ENCODE peak calls at places on chromosomes 12 and 14, in five cellular contexts. A is frontal cortex, V is foreskin fibroblast, S is NCI-H1105, Q is NCI-H2081. C is an unnamed sample.

GRCh38 chr12:62934799-62935674 is at the start of gene PPM1H:
- DNase-seq in A (peak), V (no peak), S (peak), Q (peak), C (peak)

GRCh38 chr14:86971292-86971691 is 1021.7 kb downstream of the GALC start:
- DNase-seq in A (no peak), V (no peak), S (no peak), Q (no peak), C (no peak)

GRCh38 chr14:75562048-75562447 is 16.4 kb upstream of the FLVCR2 start:
- DNase-seq in A (no peak), V (no peak), S (no peak), Q (no peak), C (no peak)

GRCh38 chr12:104414581-104415305 is 42.0 kb upstream of the CHST11 start:
- DNase-seq in A (no peak), V (no peak), S (no peak), Q (no peak), C (no peak)

GRCh38 chr12:108744021-108744897 is 12.9 kb upstream of the CORO1C start:
- DNase-seq in A (no peak), V (no peak), S (no peak), Q (no peak), C (no peak)

GRCh38 chr14:104140463-104141331 is 2.3 kb downstream of the KIF26A start:
- DNase-seq in A (no peak), V (no peak), S (no peak), Q (no peak), C (no peak)

GRCh38 chr12:131253376-131254026 is 299.8 kb downstream of the ADGRD1 start:
- DNase-seq in A (no peak), V (no peak), S (no peak), Q (no peak), C (no peak)

GRCh38 chr14:102927878-102928411 is 5.5 kb downstream of the AMN start:
- DNase-seq in A (no peak), V (no peak), S (no peak), Q (no peak), C (no peak)

GRCh38 chr12:109559601-109560000 is 13.7 kb downstream of the MMAB start:
- DNase-seq in A (no peak), V (no peak), S (no peak), Q (no peak), C (no peak)

GRCh38 chr14:50545618-50546017 is 13.2 kb upstream of the MAP4K5 start:
- DNase-seq in A (no peak), V (no peak), S (no peak), Q (peak), C (peak)

GRCh38 chr12:77047341-77048202 is 17.8 kb downstream of the E2F7 start:
- DNase-seq in A (no peak), V (no peak), S (no peak), Q (no peak), C (no peak)

GRCh38 chr14:29282169-29282568 is 515.6 kb downstream of the FOXG1 start:
- DNase-seq in A (no peak), V (no peak), S (no peak), Q (no peak), C (no peak)

GRCh38 chr14:24437020-24437735 is 5.4 kb downstream of the SDR39U1 start:
- DNase-seq in A (no peak), V (no peak), S (no peak), Q (no peak), C (no peak)

GRCh38 chr14:23174266-23174665 is 9.2 kb downstream of the SLC7A8 start:
- DNase-seq in A (no peak), V (peak), S (no peak), Q (no peak), C (no peak)

GRCh38 chr14:104221636-104222375 is 83.4 kb downstream of the KIF26A start:
- DNase-seq in A (no peak), V (no peak), S (no peak), Q (peak), C (peak)

GRCh38 chr12:110379642-110380041 is 23.9 kb downstream of the ANAPC7 start:
- DNase-seq in A (no peak), V (no peak), S (no peak), Q (no peak), C (no peak)

GRCh38 chr12:25701290-25701689 is 148.2 kb upstream of the LMNTD1 start:
- DNase-seq in A (no peak), V (peak), S (no peak), Q (no peak), C (no peak)

GRCh38 chr12:116544656-116545055 is 14.5 kb upstream of the MAP1LC3B2 start:
- DNase-seq in A (no peak), V (no peak), S (no peak), Q (no peak), C (no peak)

GRCh38 chr12:116338064-116338872 is 60.8 kb upstream of the MED13L start:
- DNase-seq in A (no peak), V (no peak), S (no peak), Q (no peak), C (no peak)

GRCh38 chr12:94777936-94778335 is 127.6 kb upstream of the TMCC3 start:
- DNase-seq in A (no peak), V (no peak), S (no peak), Q (no peak), C (no peak)

GRCh38 chr14:78075610-78076277 is 94.4 kb upstream of the NRXN3 start:
- DNase-seq in A (no peak), V (no peak), S (no peak), Q (peak), C (no peak)

GRCh38 chr12:63150255-63151060 is 543 bp downstream of the AVPR1A start:
- DNase-seq in A (no peak), V (no peak), S (no peak), Q (no peak), C (no peak)

GRCh38 chr12:75130811-75131210 is 78.8 kb downstream of the KCNC2 start:
- DNase-seq in A (no peak), V (no peak), S (peak), Q (no peak), C (no peak)

GRCh38 chr12:730550-730949 is 21.8 kb upstream of the WNK1 start:
- DNase-seq in A (no peak), V (no peak), S (no peak), Q (no peak), C (no peak)

GRCh38 chr12:46360908-46361666 is 11.5 kb downstream of the SLC38A2 start:
- DNase-seq in A (no peak), V (no peak), S (no peak), Q (no peak), C (no peak)

GRCh38 chr12:62466018-62466595 is 519 bp upstream of the MON2 start:
- DNase-seq in A (peak), V (peak), S (peak), Q (no peak), C (peak)

GRCh38 chr14:92987148-92987570 is 64.2 kb downstream of the CHGA start:
- DNase-seq in A (no peak), V (no peak), S (no peak), Q (no peak), C (no peak)

GRCh38 chr12:115451785-115452736 is 768.1 kb upstream of the TBX3 start:
- DNase-seq in A (peak), V (no peak), S (peak), Q (no peak), C (no peak)

GRCh38 chr12:13079440-13079906 is 24.0 kb downstream of the GSG1 start:
- DNase-seq in A (no peak), V (no peak), S (no peak), Q (no peak), C (no peak)

GRCh38 chr14:63563370-63564026 is 20.3 kb upstream of the PPP2R5E start:
- DNase-seq in A (no peak), V (no peak), S (no peak), Q (no peak), C (no peak)

GRCh38 chr14:53953828-53954550 is 2.6 kb downstream of the BMP4 start:
- DNase-seq in A (no peak), V (peak), S (no peak), Q (no peak), C (peak)

GRCh38 chr12:46824709-46825108 is 1.1 kb downstream of the SLC38A4 start:
- DNase-seq in A (no peak), V (no peak), S (no peak), Q (no peak), C (no peak)

GRCh38 chr12:122001379-122002209 is 20.1 kb upstream of the BCL7A start:
- DNase-seq in A (peak), V (no peak), S (peak), Q (peak), C (peak)

GRCh38 chr12:122076743-122077495 is 1.6 kb upstream of the MLXIP start:
- DNase-seq in A (no peak), V (no peak), S (no peak), Q (no peak), C (no peak)

GRCh38 chr14:75295491-75296338 is 17.1 kb downstream of the FOS start:
- DNase-seq in A (peak), V (peak), S (peak), Q (peak), C (peak)

GRCh38 chr12:128727461-128727860 is 96.3 kb downstream of the SLC15A4 start:
- DNase-seq in A (no peak), V (no peak), S (no peak), Q (no peak), C (no peak)

GRCh38 chr12:109987615-109988014 is 8.6 kb downstream of the GIT2 start:
- DNase-seq in A (no peak), V (no peak), S (no peak), Q (no peak), C (no peak)

GRCh38 chr12:11812558-11813421 is 163.3 kb downstream of the ETV6 start:
- DNase-seq in A (no peak), V (no peak), S (no peak), Q (peak), C (peak)

GRCh38 chr12:51240971-51241370 is 2.3 kb downstream of the DAZAP2 start:
- DNase-seq in A (no peak), V (no peak), S (no peak), Q (no peak), C (no peak)